ENCODE peak calls at places on chromosomes 1 and 21, in six cellular contexts. G is PC-3, E is fibroblast of pulmonary artery, V is K562, R is breast epithelium, P is ovary. H is an unnamed sample.

GRCh38 chr1:66546045-66546810 is 12.3 kb downstream of the SGIP1 start:
- DNase-seq in G (no peak), E (no peak), V (no peak), R (no peak), P (no peak), H (no peak)

GRCh38 chr1:22849770-22850169 is 122.9 kb downstream of the LACTBL1 start:
- DNase-seq in G (no peak), E (no peak), V (no peak), R (no peak), P (no peak), H (no peak)

GRCh38 chr1:233790662-233791371 is 113.7 kb upstream of the SLC35F3 start:
- DNase-seq in G (peak), E (peak), V (peak), R (no peak), P (no peak), H (peak)

GRCh38 chr1:101509370-101509769 is 272.6 kb downstream of the S1PR1 start:
- DNase-seq in G (no peak), E (no peak), V (no peak), R (no peak), P (no peak), H (no peak)

GRCh38 chr1:110961902-110962301 is 1.8 kb downstream of the LRIF1 start:
- DNase-seq in G (no peak), E (no peak), V (no peak), R (no peak), P (no peak), H (no peak)

GRCh38 chr1:218426343-218426657 is 81.2 kb downstream of the TGFB2 start:
- DNase-seq in G (peak), E (peak), V (no peak), R (no peak), P (no peak), H (no peak)

GRCh38 chr1:207495816-207496792 is at the start of gene CR1:
- DNase-seq in G (no peak), E (peak), V (peak), R (no peak), P (no peak), H (no peak)

GRCh38 chr1:15835205-15835740 is 12.2 kb upstream of the SPEN start:
- DNase-seq in G (no peak), E (no peak), V (no peak), R (peak), P (no peak), H (no peak)

GRCh38 chr1:31595836-31596736 is 19.8 kb downstream of the TINAGL1 start:
- DNase-seq in G (no peak), E (no peak), V (no peak), R (no peak), P (no peak), H (no peak)

GRCh38 chr1:14181191-14181793 is 417.2 kb upstream of the KAZN start:
- DNase-seq in G (no peak), E (no peak), V (no peak), R (no peak), P (no peak), H (no peak)

GRCh38 chr1:209250970-209251636 is 332.4 kb upstream of the CAMK1G start:
- DNase-seq in G (no peak), E (no peak), V (no peak), R (no peak), P (no peak), H (no peak)

GRCh38 chr1:95169544-95169943 is 52.4 kb downstream of the TLCD4 start:
- DNase-seq in G (peak), E (no peak), V (peak), R (no peak), P (no peak), H (no peak)

GRCh38 chr1:174534789-174535188 is 87.0 kb downstream of the GPR52 start:
- DNase-seq in G (peak), E (no peak), V (no peak), R (no peak), P (no peak), H (no peak)

GRCh38 chr1:56081151-56081550 is 498.2 kb downstream of the PLPP3 start:
- DNase-seq in G (no peak), E (peak), V (no peak), R (no peak), P (peak), H (no peak)

GRCh38 chr21:36170823-36171222 is 14.2 kb downstream of the DOP1B start:
- DNase-seq in G (no peak), E (no peak), V (no peak), R (no peak), P (no peak), H (no peak)

GRCh38 chr1:31789259-31790065 is 25.3 kb upstream of the ADGRB2 start:
- DNase-seq in G (peak), E (peak), V (peak), R (peak), P (peak), H (peak)

GRCh38 chr1:203336097-203336496 is 14.8 kb downstream of the FMOD start:
- DNase-seq in G (no peak), E (no peak), V (no peak), R (no peak), P (peak), H (no peak)

GRCh38 chr1:36207339-36207738 is 16.9 kb upstream of the THRAP3 start:
- DNase-seq in G (peak), E (peak), V (peak), R (peak), P (no peak), H (no peak)

GRCh38 chr1:82969340-82969739 is 1029.6 kb downstream of the TTLL7 start:
- DNase-seq in G (no peak), E (no peak), V (no peak), R (no peak), P (no peak), H (no peak)

GRCh38 chr1:16018749-16019515 is 1.1 kb upstream of the HSPB7 start:
- DNase-seq in G (no peak), E (no peak), V (no peak), R (no peak), P (peak), H (no peak)

GRCh38 chr21:46363698-46364097 is 39.7 kb downstream of the PCNT start:
- DNase-seq in G (no peak), E (no peak), V (no peak), R (no peak), P (no peak), H (no peak)

GRCh38 chr1:48066951-48067350 is 69.8 kb upstream of the TRABD2B start:
- DNase-seq in G (no peak), E (no peak), V (no peak), R (no peak), P (no peak), H (no peak)

GRCh38 chr1:98030483-98030882 is 109.6 kb upstream of the DPYD start:
- DNase-seq in G (peak), E (peak), V (no peak), R (no peak), P (no peak), H (no peak)

GRCh38 chr1:9886063-9886742 is 23.9 kb downstream of the CTNNBIP1 start:
- DNase-seq in G (no peak), E (no peak), V (peak), R (no peak), P (no peak), H (no peak)

GRCh38 chr1:64471724-64472276 is 1.9 kb downstream of the CACHD1 start:
- DNase-seq in G (no peak), E (peak), V (no peak), R (no peak), P (no peak), H (no peak)

GRCh38 chr1:155184835-155185782 is 11.5 kb downstream of the TRIM46 start:
- DNase-seq in G (no peak), E (no peak), V (no peak), R (no peak), P (peak), H (no peak)

GRCh38 chr1:84021822-84022221 is 22.9 kb upstream of the TTLL7 start:
- DNase-seq in G (no peak), E (no peak), V (no peak), R (no peak), P (no peak), H (no peak)

GRCh38 chr21:28099296-28099695 is 893.4 kb downstream of the LTN1 start:
- DNase-seq in G (no peak), E (peak), V (no peak), R (no peak), P (peak), H (no peak)

GRCh38 chr1:7279753-7280150 is 491.3 kb upstream of the VAMP3 start:
- DNase-seq in G (no peak), E (no peak), V (no peak), R (no peak), P (no peak), H (peak)

GRCh38 chr1:28112388-28113311 is 24.2 kb upstream of the EYA3 start:
- DNase-seq in G (peak), E (peak), V (peak), R (no peak), P (no peak), H (no peak)

GRCh38 chr1:205451759-205452164 is 4.1 kb downstream of the BLACAT1 start:
- DNase-seq in G (no peak), E (no peak), V (peak), R (no peak), P (no peak), H (no peak)

GRCh38 chr1:43952731-43953350 is 6.1 kb downstream of the IPO13 start:
- DNase-seq in G (no peak), E (no peak), V (no peak), R (no peak), P (no peak), H (peak)

GRCh38 chr1:8816306-8816705 is 1.1 kb downstream of the RERE start:
- DNase-seq in G (peak), E (peak), V (no peak), R (no peak), P (no peak), H (no peak)

GRCh38 chr1:22971161-22972062 is 1.3 kb downstream of the LACTBL1 start:
- DNase-seq in G (peak), E (peak), V (no peak), R (peak), P (no peak), H (no peak)

GRCh38 chr21:15204140-15204774 is 139.5 kb upstream of the NRIP1 start:
- DNase-seq in G (peak), E (no peak), V (no peak), R (no peak), P (no peak), H (no peak)

GRCh38 chr1:28087614-28088167 is 719 bp downstream of the EYA3 start:
- DNase-seq in G (no peak), E (peak), V (no peak), R (no peak), P (no peak), H (peak)

GRCh38 chr1:1989102-1989542 is 14.5 kb downstream of the CFAP74 start:
- DNase-seq in G (no peak), E (peak), V (no peak), R (no peak), P (peak), H (no peak)

GRCh38 chr1:36397378-36398230 is at the start of gene LSM10:
- DNase-seq in G (peak), E (peak), V (peak), R (peak), P (peak), H (peak)

GRCh38 chr1:8625981-8626898 is 191.2 kb downstream of the RERE start:
- DNase-seq in G (peak), E (peak), V (peak), R (no peak), P (no peak), H (no peak)

DNA sequence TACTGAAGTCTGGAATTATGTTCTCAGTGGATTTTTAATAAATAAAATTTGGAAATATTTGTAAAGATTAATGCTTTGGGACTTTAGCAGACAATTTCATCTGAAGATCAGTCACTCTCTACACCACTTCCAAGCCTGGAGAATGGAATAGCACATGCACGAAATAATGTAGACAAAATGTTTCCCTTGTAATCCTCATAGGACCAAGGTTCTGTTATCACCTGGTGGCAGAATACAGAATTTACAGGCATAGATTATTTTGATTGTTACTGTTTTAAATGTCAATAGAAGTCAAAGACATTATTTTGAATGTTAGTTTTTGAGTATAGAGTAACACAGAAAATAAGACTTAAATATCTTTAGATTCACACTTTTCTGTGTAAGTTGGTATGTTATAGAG is 9.1 kb upstream of the ELAVL4 start:
- DNase-seq in G (no peak), E (no peak), V (no peak), R (no peak), P (no peak), H (no peak)
- TF ChIP-seq CTCF in G (peak), E (no peak), V (no peak), R (no peak), P (no peak), H (no peak)

GRCh38 chr1:32817159-32817814 is at the start of the genes S100PBP and YARS1:
- DNase-seq in G (peak), E (peak), V (peak), R (peak), P (peak), H (peak)
- TF ChIP-seq CTCF in G (no peak), E (no peak), V (peak), R (peak), P (peak), H (no peak)

DNA sequence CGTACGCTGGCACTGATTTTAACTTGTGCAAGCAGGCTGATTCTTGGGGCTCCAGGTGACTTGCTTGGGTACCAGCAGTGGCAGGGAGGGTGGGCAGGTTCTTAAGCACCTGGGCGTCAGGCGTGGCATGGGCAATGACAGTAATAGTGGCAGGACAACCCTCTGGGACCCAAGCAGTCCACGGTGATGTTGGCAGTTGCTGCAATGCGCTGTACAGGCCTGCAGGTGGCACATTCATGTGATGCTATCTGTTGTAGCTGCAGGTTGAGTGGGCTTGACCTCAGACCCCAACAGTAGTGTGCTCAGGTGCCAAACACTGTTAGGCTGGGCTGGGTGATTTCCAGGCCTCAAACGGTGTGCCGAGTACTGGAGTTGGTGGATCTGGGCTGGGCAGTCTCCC is 10.2 kb upstream of the OR10J4 start:
- DNase-seq in G (no peak), E (no peak), V (no peak), R (no peak), P (no peak), H (no peak)
- TF ChIP-seq CTCF in G (peak), E (peak), V (no peak), R (no peak), P (no peak), H (no peak)

GRCh38 chr1:3475839-3476573 is 21.5 kb downstream of the ARHGEF16 start:
- DNase-seq in G (no peak), E (no peak), V (no peak), R (no peak), P (no peak), H (no peak)

GRCh38 chr1:3472906-3473305 is 18.4 kb downstream of the ARHGEF16 start:
- DNase-seq in G (no peak), E (no peak), V (no peak), R (no peak), P (no peak), H (no peak)

GRCh38 chr1:3473381-3473844 is 18.9 kb downstream of the ARHGEF16 start:
- DNase-seq in G (no peak), E (peak), V (no peak), R (no peak), P (no peak), H (no peak)

GRCh38 chr1:3474016-3474415 is 19.6 kb downstream of the ARHGEF16 start:
- DNase-seq in G (no peak), E (no peak), V (no peak), R (no peak), P (no peak), H (no peak)

GRCh38 chr1:3474421-3474820 is 20.0 kb downstream of the ARHGEF16 start:
- DNase-seq in G (no peak), E (no peak), V (no peak), R (no peak), P (no peak), H (no peak)
- TF ChIP-seq CTCF in G (no peak), E (no peak), V (no peak), R (no peak), P (no peak), H (no peak)

DNA sequence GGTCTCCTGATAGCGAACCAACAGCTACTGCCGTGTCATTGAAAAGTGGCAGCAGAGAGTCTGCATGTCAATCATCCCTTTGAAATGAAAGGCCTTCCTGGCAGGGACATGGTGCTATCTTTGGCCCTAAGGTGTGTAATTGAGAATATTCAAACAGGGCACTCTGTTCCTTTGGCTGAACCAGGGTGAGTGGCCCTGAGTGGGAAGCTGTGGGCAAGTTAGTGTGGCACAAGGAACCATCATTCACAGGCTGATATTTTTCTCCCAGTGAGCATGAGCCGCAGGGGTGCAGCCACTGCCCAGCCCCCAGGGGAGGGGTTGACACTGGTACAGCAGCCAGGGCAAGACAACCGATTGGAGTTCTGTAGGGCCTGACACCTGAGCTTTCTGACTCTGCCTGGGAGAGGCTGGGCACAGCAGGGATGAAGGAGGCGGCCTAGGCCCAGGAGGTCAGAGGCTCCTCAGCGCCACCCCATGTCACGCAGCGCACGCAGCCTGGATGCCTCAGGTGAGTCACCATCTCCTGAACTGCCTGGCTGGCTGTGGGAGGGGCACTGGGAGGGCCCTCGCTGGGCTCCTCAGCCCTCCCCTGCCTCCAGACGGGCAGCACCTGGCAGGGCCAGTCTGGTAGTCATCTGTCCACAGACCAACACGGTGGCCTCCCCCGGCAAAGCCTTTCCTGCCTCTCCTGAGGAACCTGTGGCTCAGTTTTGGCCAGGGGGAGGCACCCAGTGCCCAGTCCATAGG is 13.2 kb downstream of the QSOX1 start:
- DNase-seq in G (peak), E (no peak), V (peak), R (peak), P (no peak), H (no peak)
- TF ChIP-seq CTCF in G (peak), E (no peak), V (peak), R (no peak), P (no peak), H (no peak)

GRCh38 chr1:171220551-171221175 is 27.6 kb upstream of the FMO1 start:
- DNase-seq in G (no peak), E (peak), V (no peak), R (no peak), P (peak), H (peak)
- TF ChIP-seq CTCF in G (no peak), E (no peak), V (no peak), R (no peak), P (no peak), H (no peak)

GRCh38 chr21:23452384-23453083 is 2154.7 kb downstream of the MRPL39 start:
- DNase-seq in G (peak), E (no peak), V (no peak), R (no peak), P (no peak), H (no peak)
- TF ChIP-seq CTCF in G (peak), E (no peak), V (no peak), R (no peak), P (no peak), H (no peak)

GRCh38 chr21:23401278-23401677 is 2206.0 kb downstream of the MRPL39 start:
- DNase-seq in G (peak), E (peak), V (no peak), R (no peak), P (no peak), H (no peak)
- TF ChIP-seq CTCF in G (peak), E (no peak), V (no peak), R (no peak), P (no peak), H (peak)

GRCh38 chr1:37919277-37919676 is 27.6 kb downstream of the INPP5B start:
- DNase-seq in G (peak), E (peak), V (peak), R (no peak), P (no peak), H (no peak)
- TF ChIP-seq CTCF in G (peak), E (peak), V (peak), R (no peak), P (no peak), H (peak)

GRCh38 chr21:42369821-42370220 is 3.5 kb upstream of the TFF1 start:
- DNase-seq in G (no peak), E (no peak), V (no peak), R (no peak), P (no peak), H (no peak)
- TF ChIP-seq CTCF in G (no peak), E (no peak), V (no peak), R (no peak), P (no peak), H (no peak)

H was measured in mesothelial cell of epicardium.